ENCODE peak calls at places on chromosomes 11 and 22, in ten cellular contexts. Y is AG04449; J is neural progenitor cell; L is Calu3; E is CD4-positive, CD25-positive, alpha-beta regulatory T cell; O is HEK293T; H is fibroblast of gingiva; Z is pancreas; A is globus pallidus; P is hepatic stellate cell. D is an unnamed sample.

GRCh38 chr22:21790359-21790758 is 54.8 kb upstream of the YPEL1 start:
- DNase-seq in Y (no peak), J (no peak), L (no peak), E (no peak), O (no peak), H (no peak), Z (no peak), A (no peak), P (no peak), D (no peak)

GRCh38 chr11:69443968-69444364 is 37.5 kb upstream of the LINC01488 start:
- DNase-seq in Y (no peak), J (no peak), L (no peak), E (no peak), O (no peak), H (peak), Z (no peak), A (no peak), P (peak), D (no peak)

GRCh38 chr22:32852346-32853251 is 51.1 kb downstream of the TIMP3 start:
- DNase-seq in Y (no peak), J (no peak), L (no peak), E (no peak), O (no peak), H (no peak), Z (no peak), A (no peak), P (no peak), D (no peak)

GRCh38 chr22:22603470-22603947 is 40.9 kb upstream of the GGTLC2 start:
- DNase-seq in Y (no peak), J (no peak), L (no peak), E (no peak), O (no peak), H (no peak), Z (no peak), A (no peak), P (no peak), D (no peak)

GRCh38 chr11:103832762-103833161 is 203.7 kb upstream of the DDI1 start:
- DNase-seq in Y (no peak), J (no peak), L (no peak), E (no peak), O (no peak), H (no peak), Z (no peak), A (no peak), P (no peak), D (no peak)

GRCh38 chr22:37018815-37019308 is 385 bp downstream of the TST start:
- DNase-seq in Y (no peak), J (peak), L (peak), E (no peak), O (peak), H (peak), Z (peak), A (peak), P (peak), D (peak)

GRCh38 chr22:23067023-23067650 is 3.2 kb upstream of the GNAZ start:
- DNase-seq in Y (no peak), J (no peak), L (no peak), E (no peak), O (no peak), H (no peak), Z (no peak), A (no peak), P (no peak), D (no peak)

GRCh38 chr11:114059278-114059983 is at the start of gene ZBTB16:
- DNase-seq in Y (no peak), J (peak), L (no peak), E (peak), O (peak), H (peak), Z (peak), A (peak), P (no peak), D (peak)

GRCh38 chr11:64990222-64990918 is 6.4 kb downstream of the BATF2 start:
- DNase-seq in Y (no peak), J (no peak), L (no peak), E (no peak), O (no peak), H (no peak), Z (no peak), A (no peak), P (peak), D (no peak)

GRCh38 chr22:17580461-17581031 is 17.2 kb downstream of the SLC25A18 start:
- DNase-seq in Y (no peak), J (peak), L (no peak), E (no peak), O (peak), H (no peak), Z (no peak), A (no peak), P (no peak), D (no peak)

GRCh38 chr11:3675971-3676370 is 4.8 kb upstream of the CHRNA10 start:
- DNase-seq in Y (no peak), J (no peak), L (no peak), E (no peak), O (no peak), H (no peak), Z (no peak), A (no peak), P (no peak), D (no peak)

GRCh38 chr11:117565709-117566108 is 231.3 kb downstream of the DSCAML1 start:
- DNase-seq in Y (no peak), J (peak), L (no peak), E (no peak), O (no peak), H (no peak), Z (no peak), A (no peak), P (no peak), D (no peak)

GRCh38 chr22:33504941-33505647 is 415.2 kb downstream of the LARGE1 start:
- DNase-seq in Y (no peak), J (peak), L (no peak), E (no peak), O (no peak), H (no peak), Z (no peak), A (no peak), P (no peak), D (no peak)

GRCh38 chr11:2300936-2301630 is 635 bp downstream of the C11orf21 start:
- DNase-seq in Y (no peak), J (no peak), L (no peak), E (no peak), O (no peak), H (no peak), Z (no peak), A (no peak), P (no peak), D (no peak)

GRCh38 chr22:34669001-34669400 is 397.0 kb upstream of the ISX start:
- DNase-seq in Y (no peak), J (no peak), L (no peak), E (no peak), O (no peak), H (no peak), Z (no peak), A (no peak), P (no peak), D (no peak)

GRCh38 chr11:108654994-108655631 is 9.8 kb upstream of the DDX10 start:
- DNase-seq in Y (no peak), J (peak), L (peak), E (no peak), O (peak), H (peak), Z (no peak), A (no peak), P (peak), D (no peak)

GRCh38 chr11:16184588-16184987 is 171.8 kb downstream of the SOX6 start:
- DNase-seq in Y (peak), J (no peak), L (peak), E (no peak), O (no peak), H (peak), Z (no peak), A (no peak), P (peak), D (no peak)

GRCh38 chr11:499201-500076 is 7.6 kb downstream of the RNH1 start:
- DNase-seq in Y (no peak), J (no peak), L (no peak), E (no peak), O (no peak), H (no peak), Z (peak), A (no peak), P (no peak), D (no peak)

GRCh38 chr11:78647986-78648875 is 73.6 kb upstream of the NARS2 start:
- DNase-seq in Y (no peak), J (no peak), L (no peak), E (no peak), O (peak), H (no peak), Z (no peak), A (no peak), P (no peak), D (no peak)

GRCh38 chr11:406796-407650 is 7.8 kb downstream of the SIGIRR start:
- DNase-seq in Y (no peak), J (peak), L (no peak), E (peak), O (peak), H (peak), Z (peak), A (peak), P (peak), D (peak)

GRCh38 chr11:31397239-31397834 is 27.7 kb downstream of the DNAJC24 start:
- DNase-seq in Y (no peak), J (peak), L (no peak), E (no peak), O (peak), H (no peak), Z (no peak), A (peak), P (no peak), D (no peak)

GRCh38 chr11:68008381-68009337 is 1.5 kb upstream of the ALDH3B1 start:
- DNase-seq in Y (no peak), J (no peak), L (peak), E (no peak), O (no peak), H (no peak), Z (peak), A (no peak), P (no peak), D (no peak)

GRCh38 chr22:27983361-27983791 is 64.3 kb upstream of the PITPNB start:
- DNase-seq in Y (no peak), J (no peak), L (no peak), E (no peak), O (no peak), H (no peak), Z (no peak), A (no peak), P (no peak), D (no peak)

GRCh38 chr22:22836635-22837034 is 51.0 kb upstream of the IGLL5 start:
- DNase-seq in Y (no peak), J (no peak), L (no peak), E (no peak), O (no peak), H (peak), Z (no peak), A (no peak), P (no peak), D (no peak)

GRCh38 chr11:76201672-76202412 is 4.5 kb downstream of the WNT11 start:
- DNase-seq in Y (no peak), J (no peak), L (peak), E (no peak), O (no peak), H (no peak), Z (no peak), A (no peak), P (no peak), D (no peak)

GRCh38 chr11:48052183-48053040 is 72.1 kb downstream of the PTPRJ start:
- DNase-seq in Y (no peak), J (peak), L (peak), E (no peak), O (no peak), H (no peak), Z (peak), A (no peak), P (peak), D (no peak)

GRCh38 chr11:125945797-125946520 is at the start of gene VSIG10L2:
- DNase-seq in Y (no peak), J (no peak), L (peak), E (no peak), O (no peak), H (no peak), Z (no peak), A (no peak), P (no peak), D (no peak)

GRCh38 chr11:121241300-121242176 is 51.0 kb upstream of the SC5D start:
- DNase-seq in Y (no peak), J (peak), L (no peak), E (no peak), O (no peak), H (no peak), Z (no peak), A (no peak), P (no peak), D (no peak)

GRCh38 chr22:20464096-20464614 is 26.5 kb upstream of the SCARF2 start:
- DNase-seq in Y (no peak), J (no peak), L (no peak), E (peak), O (no peak), H (no peak), Z (no peak), A (no peak), P (no peak), D (no peak)

GRCh38 chr11:9320047-9320446 is 5.7 kb upstream of the TMEM41B start:
- DNase-seq in Y (no peak), J (no peak), L (no peak), E (no peak), O (no peak), H (no peak), Z (no peak), A (no peak), P (no peak), D (no peak)

GRCh38 chr11:61983419-61983818 is 16.0 kb upstream of the FTH1 start:
- DNase-seq in Y (no peak), J (no peak), L (no peak), E (no peak), O (no peak), H (no peak), Z (peak), A (no peak), P (no peak), D (no peak)

D was measured in caudate nucleus.